ENCODE peak calls at places on chromosomes 11 and 22, in seven cellular contexts. A, C, R, I, L, Y and X are unnamed samples. For H3K4me1, the result is how much of the 10 kb centered on the place peaks cover.

GRCh38 chr11:128689946-128690745 is 3.7 kb upstream of the FLI1 start:
- DNase-seq in A (no peak), C (no peak), R (peak), I (peak), L (no peak), Y (no peak), X (peak)

GRCh38 chr11:93668171-93668570 is 6.7 kb downstream of the CEP295 start:
- DNase-seq in A (no peak), C (no peak), R (no peak), I (no peak), L (no peak), Y (no peak), X (no peak)

GRCh38 chr11:81596709-81597108 is 1137.0 kb downstream of the FAM181B start:
- DNase-seq in A (no peak), C (no peak), R (no peak), I (peak), L (no peak), Y (no peak), X (no peak)

GRCh38 chr11:125338435-125338834 is 157.6 kb downstream of the FEZ1 start:
- DNase-seq in A (no peak), C (no peak), R (no peak), I (no peak), L (no peak), Y (no peak), X (no peak)

GRCh38 chr22:44398791-44399190 is 86.0 kb upstream of the SHISAL1 start:
- DNase-seq in A (peak), C (no peak), R (no peak), I (no peak), L (no peak), Y (peak), X (no peak)

GRCh38 chr11:363948-364761 is 5.1 kb upstream of the B4GALNT4 start:
- DNase-seq in A (no peak), C (peak), R (peak), I (no peak), L (peak), Y (peak), X (no peak)

GRCh38 chr11:75563978-75564552 is 2.0 kb downstream of the SERPINH1 start:
- DNase-seq in A (peak), C (no peak), R (peak), I (peak), L (peak), Y (peak), X (peak)

GRCh38 chr22:48257690-48258065 is 1495.2 kb downstream of the TBC1D22A start:
- DNase-seq in A (peak), C (no peak), R (peak), I (no peak), L (no peak), Y (no peak), X (no peak)

GRCh38 chr22:21016644-21017420 is 1.9 kb downstream of the P2RX6 start:
- DNase-seq in A (no peak), C (no peak), R (no peak), I (no peak), L (no peak), Y (no peak), X (peak)

GRCh38 chr11:9344046-9344680 is 29.8 kb upstream of the TMEM41B start:
- DNase-seq in A (no peak), C (no peak), R (no peak), I (peak), L (no peak), Y (no peak), X (no peak)

GRCh38 chr11:123174196-123175183 is 20.6 kb downstream of the CLMP start:
- DNase-seq in A (no peak), C (no peak), R (peak), I (no peak), L (peak), Y (peak), X (no peak)

GRCh38 chr11:131668867-131669780 is 298.7 kb downstream of the NTM start:
- DNase-seq in A (no peak), C (peak), R (peak), I (peak), L (peak), Y (peak), X (no peak)

GRCh38 chr11:66467034-66467659 is 442 bp downstream of the PELI3 start:
- DNase-seq in A (no peak), C (peak), R (peak), I (peak), L (peak), Y (peak), X (no peak)

GRCh38 chr22:25735657-25736056 is 6.3 kb upstream of the MYO18B start:
- DNase-seq in A (no peak), C (no peak), R (no peak), I (no peak), L (no peak), Y (no peak), X (no peak)

GRCh38 chr22:50284479-50284878 is 14.3 kb upstream of the MAPK11 start:
- DNase-seq in A (no peak), C (no peak), R (no peak), I (no peak), L (no peak), Y (no peak), X (no peak)

GRCh38 chr11:12893787-12894672 is 115.1 kb upstream of the RASSF10 start:
- DNase-seq in A (no peak), C (peak), R (peak), I (peak), L (peak), Y (peak), X (peak)

GRCh38 chr11:77370217-77370616 is 68.7 kb upstream of the GDPD4 start:
- DNase-seq in A (no peak), C (peak), R (no peak), I (no peak), L (no peak), Y (no peak), X (no peak)

GRCh38 chr11:86492370-86493030 is 117.8 kb downstream of the CCDC81 start:
- DNase-seq in A (no peak), C (no peak), R (no peak), I (no peak), L (no peak), Y (no peak), X (no peak)

GRCh38 chr11:114159802-114160588 is 100.5 kb downstream of the ZBTB16 start:
- DNase-seq in A (peak), C (peak), R (peak), I (peak), L (peak), Y (peak), X (peak)
- H3K4me1 ChIP-seq in A (half or more), C (under half), R (under half), I (under half), L (half or more), Y (half or more), X (half or more)

GRCh38 chr11:35171226-35171625 is 32.3 kb downstream of the CD44 start:
- DNase-seq in A (no peak), C (no peak), R (no peak), I (no peak), L (no peak), Y (no peak), X (no peak)

GRCh38 chr11:35173011-35173511 is 34.1 kb downstream of the CD44 start:
- DNase-seq in A (peak), C (no peak), R (no peak), I (no peak), L (peak), Y (peak), X (no peak)

GRCh38 chr11:35173620-35174278 is 34.8 kb downstream of the CD44 start:
- DNase-seq in A (no peak), C (no peak), R (no peak), I (no peak), L (no peak), Y (no peak), X (no peak)

GRCh38 chr11:35177370-35177769 is 38.4 kb downstream of the CD44 start:
- DNase-seq in A (no peak), C (no peak), R (no peak), I (peak), L (no peak), Y (no peak), X (no peak)

GRCh38 chr11:35174666-35175065 is 35.7 kb downstream of the CD44 start:
- DNase-seq in A (no peak), C (no peak), R (peak), I (no peak), L (no peak), Y (no peak), X (no peak)
- H3K4me1 ChIP-seq in A (under half), C (half or more), R (half or more), I (under half), L (under half), Y (under half), X (under half)

DNA sequence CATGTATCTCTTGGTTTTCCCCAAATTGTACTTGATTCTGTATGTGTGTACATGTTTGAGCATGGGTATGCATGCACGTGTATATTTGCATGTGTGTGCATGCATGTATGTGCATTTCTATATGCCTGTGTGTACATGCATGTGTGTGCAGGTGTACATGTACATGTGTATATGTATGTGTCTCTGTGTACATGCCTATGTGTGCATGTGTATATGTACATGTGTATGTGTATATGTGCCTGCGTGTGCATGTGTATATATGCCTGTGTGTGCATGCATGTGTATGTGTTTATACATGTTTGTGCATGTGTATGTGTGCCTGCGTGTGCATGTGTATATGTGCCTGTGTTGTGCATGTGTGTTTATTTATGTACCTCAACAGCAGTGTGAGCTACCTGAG is 5.3 kb upstream of the NCF4 start:
- DNase-seq in A (no peak), C (no peak), R (no peak), I (no peak), L (no peak), Y (no peak), X (no peak)
- H3K4me1 ChIP-seq in A (under half), C (under half), R (under half), I (under half), L (under half), Y (under half), X (under half)

GRCh38 chr11:105153392-105153791 is 13.8 kb upstream of the CARD18 start:
- DNase-seq in A (no peak), C (no peak), R (no peak), I (no peak), L (no peak), Y (no peak), X (no peak)

GRCh38 chr11:105149477-105149876 is 9.9 kb upstream of the CARD18 start:
- DNase-seq in A (no peak), C (no peak), R (no peak), I (no peak), L (no peak), Y (no peak), X (no peak)

GRCh38 chr11:105155679-105156078 is 16.1 kb upstream of the CARD18 start:
- DNase-seq in A (no peak), C (no peak), R (no peak), I (no peak), L (no peak), Y (no peak), X (no peak)

GRCh38 chr11:105151936-105152554 is 12.5 kb upstream of the CARD18 start:
- DNase-seq in A (no peak), C (no peak), R (peak), I (no peak), L (no peak), Y (no peak), X (no peak)

DNA sequence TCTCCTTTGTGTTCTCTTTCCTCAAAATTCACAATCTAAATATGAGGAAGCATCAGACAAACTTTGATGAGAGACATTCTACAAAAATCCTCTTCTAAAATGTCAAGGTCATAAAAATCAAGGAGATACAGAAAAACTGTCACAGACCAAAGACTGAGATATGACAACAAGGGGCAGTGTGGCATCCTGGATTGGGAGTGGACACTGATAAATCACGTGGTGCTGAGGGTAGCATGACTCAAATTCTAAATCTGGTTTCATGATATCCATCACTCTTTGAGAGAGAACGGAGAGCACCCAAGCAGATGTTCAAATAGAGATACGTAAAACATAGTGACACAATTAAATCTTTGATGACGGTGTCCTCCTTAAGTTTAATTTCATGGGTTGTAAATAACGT is 13.0 kb upstream of the CARD18 start:
- DNase-seq in A (no peak), C (no peak), R (no peak), I (no peak), L (no peak), Y (no peak), X (no peak)
- H3K4me1 ChIP-seq in A (under half), C (under half), R (under half), I (under half), L (under half), Y (under half), X (under half)